ENCODE peak calls at places on chromosomes 12 and 14, in six cellular contexts. V, S, F, E, B and Y are unnamed samples. For H3K4me1 and H3K79me1, the result is how much of the 10 kb centered on the place peaks cover.

GRCh38 chr12:44628180-44628579 is 247.9 kb downstream of the NELL2 start:
- DNase-seq in V (no peak), F (no peak), B (no peak), S (no peak), E (no peak), Y (no peak)

GRCh38 chr14:61891810-61892209 is 129.6 kb downstream of the SNAPC1 start:
- DNase-seq in S (no peak), F (no peak), V (no peak), E (no peak), B (no peak), Y (no peak)

GRCh38 chr14:105487449-105487985 is 831 bp downstream of the CRIP1 start:
- DNase-seq in E (no peak), F (no peak), B (no peak), S (no peak), V (no peak), Y (peak)

GRCh38 chr12:64737539-64737938 is 21.7 kb downstream of the GNS start:
- DNase-seq in S (no peak), F (no peak), E (peak), V (no peak), B (no peak), Y (no peak)

GRCh38 chr14:85599939-85600338 is 70.0 kb downstream of the FLRT2 start:
- DNase-seq in B (no peak), V (no peak), F (peak), E (no peak), S (peak), Y (peak)

GRCh38 chr12:47736877-47737676 is 11.8 kb upstream of the ENDOU start:
- DNase-seq in F (peak), E (no peak), B (peak), S (peak), V (no peak), Y (no peak)

GRCh38 chr14:65981192-65981843 is 504.9 kb upstream of the CCDC196 start:
- DNase-seq in V (no peak), F (no peak), B (no peak), S (no peak), E (no peak), Y (no peak)

GRCh38 chr12:12612403-12612802 is 727 bp downstream of the CREBL2 start:
- DNase-seq in V (peak), E (peak), B (no peak), S (peak), F (peak), Y (no peak)

GRCh38 chr12:132581348-132582057 is 28.9 kb downstream of the LRCOL1 start:
- DNase-seq in F (no peak), V (no peak), B (no peak), S (no peak), E (no peak), Y (no peak)

GRCh38 chr12:77932216-77932615 is 101.5 kb downstream of the NAV3 start:
- DNase-seq in E (peak), S (no peak), V (no peak), F (no peak), B (peak), Y (no peak)

GRCh38 chr12:13195244-13195643 is 1.3 kb upstream of the EMP1 start:
- DNase-seq in V (no peak), B (no peak), E (no peak), S (peak), F (peak), Y (no peak)

GRCh38 chr14:102568115-102568614 is 24.3 kb upstream of the RCOR1 start:
- DNase-seq in F (no peak), B (peak), V (no peak), S (no peak), E (peak), Y (peak)

GRCh38 chr14:93532550-93532949 is 101.8 kb downstream of the UNC79 start:
- DNase-seq in V (no peak), B (no peak), F (no peak), S (no peak), E (no peak), Y (no peak)

GRCh38 chr14:70281938-70282337 is 77.5 kb downstream of the COX16 start:
- DNase-seq in B (no peak), F (no peak), S (no peak), E (no peak), V (no peak), Y (peak)

GRCh38 chr14:101253948-101254347 is 307.3 kb upstream of the DIO3 start:
- DNase-seq in E (no peak), S (no peak), F (no peak), V (no peak), B (no peak), Y (no peak)

GRCh38 chr14:105473677-105474477 is 744 bp upstream of the CRIP2 start:
- DNase-seq in B (peak), F (peak), S (peak), E (peak), V (peak), Y (peak)

GRCh38 chr12:18696971-18697602 is 40.7 kb downstream of the PLCZ1 start:
- DNase-seq in B (no peak), F (peak), E (no peak), V (no peak), S (peak), Y (peak)

GRCh38 chr14:61452452-61452851 is 131.1 kb downstream of the PRKCH start:
- DNase-seq in S (no peak), F (no peak), E (no peak), B (no peak), V (no peak), Y (no peak)

GRCh38 chr12:118035194-118036041 is 18.9 kb downstream of the RFC5 start:
- DNase-seq in F (peak), V (no peak), E (peak), S (no peak), B (peak), Y (no peak)

GRCh38 chr12:30795660-30796507 is 41.1 kb upstream of the CAPRIN2 start:
- DNase-seq in F (peak), V (peak), E (peak), B (peak), S (peak), Y (peak)

GRCh38 chr14:24695265-24696241 is 61.6 kb upstream of the GZMB start:
- DNase-seq in B (no peak), S (no peak), F (no peak), V (no peak), E (no peak), Y (no peak)

GRCh38 chr12:67431436-67432049 is 162.4 kb downstream of the CAND1 start:
- DNase-seq in B (no peak), S (no peak), E (no peak), V (no peak), F (peak), Y (peak)

GRCh38 chr12:18864900-18865561 is 127.1 kb downstream of the CAPZA3 start:
- DNase-seq in F (peak), E (no peak), B (no peak), V (no peak), S (peak), Y (no peak)

GRCh38 chr14:64930085-64930843 is 12.3 kb downstream of the GPX2 start:
- DNase-seq in B (no peak), S (no peak), E (no peak), F (peak), V (no peak), Y (no peak)

GRCh38 chr12:110600254-110600653 is 13.7 kb upstream of the TCTN1 start:
- DNase-seq in E (peak), V (no peak), F (peak), S (peak), B (no peak), Y (peak)

GRCh38 chr12:94458882-94459772 is 540 bp downstream of the CEP83 start:
- DNase-seq in E (peak), F (peak), V (peak), B (no peak), S (peak), Y (peak)

GRCh38 chr12:64890873-64891468 is 66.5 kb downstream of the TBC1D30 start:
- DNase-seq in V (peak), F (peak), B (no peak), S (peak), E (peak), Y (peak)

GRCh38 chr14:81423504-81423903 is 23.4 kb upstream of the STON2 start:
- DNase-seq in F (no peak), S (no peak), B (no peak), E (no peak), V (no peak), Y (no peak)

GRCh38 chr14:79404874-79405273 is 806.4 kb downstream of the DIO2 start:
- DNase-seq in V (no peak), E (no peak), B (no peak), F (peak), S (no peak), Y (no peak)

GRCh38 chr12:6202846-6203245 is 2.6 kb downstream of the CD9 start:
- DNase-seq in V (no peak), E (no peak), F (no peak), B (no peak), S (no peak), Y (no peak)
- H3K4me1 ChIP-seq in V (under half), E (under half), F (under half), B (half or more), S (under half), Y (half or more)

GRCh38 chr14:68966872-68967301 is 12.2 kb downstream of the ACTN1 start:
- DNase-seq in B (no peak), V (no peak), F (no peak), S (no peak), E (no peak), Y (no peak)
- H3K79me1 ChIP-seq in B (under half), V (under half), F (under half), S (under half), E (under half), Y (under half)

GRCh38 chr12:20377750-20378149 is 9.4 kb downstream of the PDE3A start:
- DNase-seq in E (no peak), B (no peak), V (no peak), F (no peak), S (no peak), Y (no peak)
- H3K4me1 ChIP-seq in E (under half), B (under half), V (under half), F (under half), S (under half), Y (under half)

GRCh38 chr12:124503305-124503704 is 64.1 kb downstream of the NCOR2 start:
- DNase-seq in S (no peak), E (no peak), V (no peak), B (no peak), F (no peak), Y (no peak)
- H3K79me1 ChIP-seq in S (under half), E (under half), V (under half), B (under half), F (under half), Y (under half)

DNA sequence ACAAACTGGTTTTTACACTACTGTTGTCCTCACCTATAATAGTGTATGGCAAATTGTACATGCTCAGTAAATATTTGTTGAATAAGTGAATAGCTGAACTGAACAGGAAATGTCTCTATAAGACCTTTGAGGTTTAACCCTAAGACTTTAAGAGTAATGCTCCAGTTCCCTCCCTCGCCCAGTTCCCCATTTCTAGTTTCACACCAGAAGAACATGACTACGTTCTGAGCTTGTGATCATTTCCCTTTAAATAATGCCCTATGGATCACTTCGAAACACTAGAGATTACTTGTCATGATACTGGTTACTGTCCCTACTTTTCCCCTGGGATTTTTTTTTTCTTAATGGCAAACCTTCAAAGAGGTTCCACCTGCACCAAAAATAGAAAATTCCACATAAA is 69.3 kb downstream of the PRKD1 start:
- DNase-seq in B (no peak), E (no peak), F (no peak), S (no peak), V (no peak), Y (no peak)
- H3K4me1 ChIP-seq in B (under half), E (under half), F (under half), S (under half), V (under half), Y (under half)

GRCh38 chr12:2139651-2140050 is 86.9 kb downstream of the CACNA1C start:
- DNase-seq in E (no peak), F (no peak), V (no peak), B (no peak), S (no peak), Y (no peak)

GRCh38 chr12:2138294-2138693 is 85.5 kb downstream of the CACNA1C start:
- DNase-seq in E (no peak), B (no peak), S (no peak), F (no peak), V (no peak), Y (no peak)

GRCh38 chr12:2138871-2139308 is 86.1 kb downstream of the CACNA1C start:
- DNase-seq in V (no peak), B (no peak), E (no peak), S (peak), F (peak), Y (no peak)

GRCh38 chr12:2137707-2138106 is 84.9 kb downstream of the CACNA1C start:
- DNase-seq in F (no peak), E (no peak), S (no peak), V (no peak), B (no peak), Y (no peak)

DNA sequence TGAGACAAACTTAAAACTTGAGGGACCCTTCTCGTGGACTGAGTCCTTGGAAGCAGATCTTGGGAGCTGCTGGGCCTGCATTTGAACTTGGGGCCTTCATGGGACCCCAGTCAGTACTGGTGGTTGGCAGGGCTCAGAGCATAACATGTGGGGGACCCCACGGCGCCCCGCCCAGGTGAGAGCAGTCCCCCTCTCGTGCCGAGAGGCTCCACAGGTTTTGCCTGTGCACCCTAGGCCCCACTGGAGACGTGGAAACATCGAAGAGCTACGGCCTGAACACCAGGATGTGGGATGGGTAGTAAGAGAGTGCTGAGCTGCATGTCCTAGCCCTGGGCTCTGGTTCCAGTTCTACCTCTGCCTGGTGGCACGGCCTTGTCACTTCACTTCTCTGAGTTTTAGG is 84.1 kb downstream of the CACNA1C start:
- DNase-seq in S (no peak), B (no peak), V (no peak), E (no peak), F (no peak), Y (no peak)
- H3K79me1 ChIP-seq in S (under half), B (under half), V (under half), E (under half), F (under half), Y (under half)

GRCh38 chr12:6970096-6970527 is 352 bp downstream of the PHB2 start:
- DNase-seq in F (no peak), V (no peak), E (peak), S (no peak), B (no peak), Y (peak)
- H3K4me1 ChIP-seq in F (under half), V (under half), E (under half), S (under half), B (under half), Y (under half)